ENCODE peak calls at places on chromosome 1, in ten cellular contexts. B is CMK, F is H7, G is IMR-90, I is hypothalamus, X is NCI-H2029, A is fibroblast of mammary gland, Y is trophoblast cell, J is AG10803, C is right cardiac atrium. K is an unnamed sample.

GRCh38 chr1:109977225-109977624 is 7.3 kb upstream of the AHCYL1 start:
- DNase-seq in B (no peak), F (no peak), G (no peak), I (no peak), X (no peak), A (no peak), Y (no peak), J (no peak), C (peak), K (no peak)

GRCh38 chr1:19310720-19311502 is 1.0 kb downstream of the AKR7A2 start:
- DNase-seq in B (no peak), F (peak), G (peak), I (no peak), X (no peak), A (no peak), Y (no peak), J (no peak), C (no peak), K (no peak)

GRCh38 chr1:23980725-23981063 is 567 bp upstream of the SRSF10 start:
- DNase-seq in B (no peak), F (peak), G (peak), I (no peak), X (peak), A (peak), Y (peak), J (peak), C (no peak), K (no peak)

GRCh38 chr1:61426254-61426653 is 298.7 kb downstream of the TM2D1 start:
- DNase-seq in B (no peak), F (no peak), G (no peak), I (no peak), X (peak), A (no peak), Y (no peak), J (no peak), C (peak), K (no peak)

GRCh38 chr1:230855886-230856285 is 12.4 kb downstream of the C1orf198 start:
- DNase-seq in B (no peak), F (no peak), G (peak), I (no peak), X (no peak), A (peak), Y (no peak), J (no peak), C (no peak), K (no peak)

GRCh38 chr1:234956821-234957329 is 171.8 kb downstream of the TOMM20 start:
- DNase-seq in B (no peak), F (peak), G (no peak), I (no peak), X (no peak), A (no peak), Y (no peak), J (no peak), C (no peak), K (no peak)

GRCh38 chr1:36224537-36225297 is 474 bp downstream of the THRAP3 start:
- DNase-seq in B (no peak), F (peak), G (peak), I (no peak), X (peak), A (peak), Y (peak), J (peak), C (peak), K (peak)

GRCh38 chr1:25068829-25069228 is 138.8 kb upstream of the RUNX3 start:
- DNase-seq in B (no peak), F (no peak), G (no peak), I (no peak), X (no peak), A (no peak), Y (no peak), J (no peak), C (no peak), K (no peak)

K was measured in progenitor cell of endocrine pancreas.